ENCODE peak calls at places on chromosomes 11 and 22, in ten cellular contexts. One of them, this sample, is unnamed.

GRCh38 chr22:50201191-50202129 is 649 bp downstream of the SELENOO start:
- DNase-seq in SK-N-SH: no peak
- DNase-seq in adipocyte: peak; percentile 61
- DNase-seq in fibroblast of lung: peak; percentile 13
- DNase-seq in colonic mucosa: peak; percentile 45
- DNase-seq in neuronal stem cell: no peak
- DNase-seq in HepG2: peak; percentile 23
- DNase-seq in DND-41: peak; percentile 35
- DNase-seq in IMR-90: no peak
- DNase-seq in kidney: no peak
- DNase-seq in this sample: no peak

GRCh38 chr11:67272327-67273259 is 6.3 kb downstream of the GRK2 start:
- DNase-seq in SK-N-SH: no peak
- DNase-seq in adipocyte: no peak
- DNase-seq in fibroblast of lung: no peak
- DNase-seq in colonic mucosa: no peak
- DNase-seq in neuronal stem cell: no peak
- DNase-seq in HepG2: no peak
- DNase-seq in DND-41: peak; percentile 49
- DNase-seq in IMR-90: no peak
- DNase-seq in kidney: peak; percentile 72
- DNase-seq in this sample: no peak

GRCh38 chr11:131868769-131869482 is 498.5 kb downstream of the NTM start:
- DNase-seq in SK-N-SH: no peak
- DNase-seq in adipocyte: no peak
- DNase-seq in fibroblast of lung: no peak
- DNase-seq in colonic mucosa: no peak
- DNase-seq in neuronal stem cell: no peak
- DNase-seq in HepG2: no peak
- DNase-seq in DND-41: no peak
- DNase-seq in IMR-90: peak; percentile 41
- DNase-seq in kidney: no peak
- DNase-seq in this sample: no peak

GRCh38 chr11:41459602-41460405 is at the start of gene LRRC4C:
- DNase-seq in SK-N-SH: peak; percentile 9
- DNase-seq in adipocyte: no peak
- DNase-seq in fibroblast of lung: peak; percentile 25
- DNase-seq in colonic mucosa: no peak
- DNase-seq in neuronal stem cell: no peak
- DNase-seq in HepG2: no peak
- DNase-seq in DND-41: no peak
- DNase-seq in IMR-90: no peak
- DNase-seq in kidney: no peak
- DNase-seq in this sample: peak; percentile 3

GRCh38 chr11:134923441-134923840 is 511.4 kb upstream of the B3GAT1 start:
- DNase-seq in SK-N-SH: no peak
- DNase-seq in adipocyte: no peak
- DNase-seq in fibroblast of lung: no peak
- DNase-seq in colonic mucosa: no peak
- DNase-seq in neuronal stem cell: no peak
- DNase-seq in HepG2: no peak
- DNase-seq in DND-41: no peak
- DNase-seq in IMR-90: no peak
- DNase-seq in kidney: no peak
- DNase-seq in this sample: no peak

GRCh38 chr11:12410006-12410728 is 32.8 kb downstream of the PARVA start:
- DNase-seq in SK-N-SH: peak; percentile 30
- DNase-seq in adipocyte: no peak
- DNase-seq in fibroblast of lung: peak; percentile 68
- DNase-seq in colonic mucosa: no peak
- DNase-seq in neuronal stem cell: no peak
- DNase-seq in HepG2: no peak
- DNase-seq in DND-41: no peak
- DNase-seq in IMR-90: peak; percentile 51
- DNase-seq in kidney: peak; percentile 66
- DNase-seq in this sample: peak; percentile 30

GRCh38 chr11:33692013-33692504 is 8.6 kb downstream of the C11orf91 start:
- DNase-seq in SK-N-SH: no peak
- DNase-seq in adipocyte: peak; percentile 95
- DNase-seq in fibroblast of lung: peak; percentile 97
- DNase-seq in colonic mucosa: peak; percentile 76
- DNase-seq in neuronal stem cell: no peak
- DNase-seq in HepG2: peak; percentile 76
- DNase-seq in DND-41: no peak
- DNase-seq in IMR-90: peak; percentile 98
- DNase-seq in kidney: peak; percentile 86
- DNase-seq in this sample: peak; percentile 96

GRCh38 chr11:130476200-130476921 is 27.9 kb downstream of the ADAMTS15 start:
- DNase-seq in SK-N-SH: peak; percentile 10
- DNase-seq in adipocyte: no peak
- DNase-seq in fibroblast of lung: peak; percentile 50
- DNase-seq in colonic mucosa: peak; percentile 12
- DNase-seq in neuronal stem cell: no peak
- DNase-seq in HepG2: no peak
- DNase-seq in DND-41: no peak
- DNase-seq in IMR-90: peak; percentile 10
- DNase-seq in kidney: no peak
- DNase-seq in this sample: no peak

GRCh38 chr11:29448246-29448877 is 568.5 kb downstream of the KCNA4 start:
- DNase-seq in SK-N-SH: no peak
- DNase-seq in adipocyte: peak; percentile 56
- DNase-seq in fibroblast of lung: peak; percentile 18
- DNase-seq in colonic mucosa: no peak
- DNase-seq in neuronal stem cell: peak; percentile 23
- DNase-seq in HepG2: no peak
- DNase-seq in DND-41: no peak
- DNase-seq in IMR-90: peak; percentile 25
- DNase-seq in kidney: no peak
- DNase-seq in this sample: peak; percentile 27

GRCh38 chr22:44449683-44450425 is 48.2 kb downstream of the RTL6 start:
- DNase-seq in SK-N-SH: no peak
- DNase-seq in adipocyte: no peak
- DNase-seq in fibroblast of lung: no peak
- DNase-seq in colonic mucosa: no peak
- DNase-seq in neuronal stem cell: no peak
- DNase-seq in HepG2: no peak
- DNase-seq in DND-41: no peak
- DNase-seq in IMR-90: no peak
- DNase-seq in kidney: peak; percentile 46
- DNase-seq in this sample: no peak

DNA sequence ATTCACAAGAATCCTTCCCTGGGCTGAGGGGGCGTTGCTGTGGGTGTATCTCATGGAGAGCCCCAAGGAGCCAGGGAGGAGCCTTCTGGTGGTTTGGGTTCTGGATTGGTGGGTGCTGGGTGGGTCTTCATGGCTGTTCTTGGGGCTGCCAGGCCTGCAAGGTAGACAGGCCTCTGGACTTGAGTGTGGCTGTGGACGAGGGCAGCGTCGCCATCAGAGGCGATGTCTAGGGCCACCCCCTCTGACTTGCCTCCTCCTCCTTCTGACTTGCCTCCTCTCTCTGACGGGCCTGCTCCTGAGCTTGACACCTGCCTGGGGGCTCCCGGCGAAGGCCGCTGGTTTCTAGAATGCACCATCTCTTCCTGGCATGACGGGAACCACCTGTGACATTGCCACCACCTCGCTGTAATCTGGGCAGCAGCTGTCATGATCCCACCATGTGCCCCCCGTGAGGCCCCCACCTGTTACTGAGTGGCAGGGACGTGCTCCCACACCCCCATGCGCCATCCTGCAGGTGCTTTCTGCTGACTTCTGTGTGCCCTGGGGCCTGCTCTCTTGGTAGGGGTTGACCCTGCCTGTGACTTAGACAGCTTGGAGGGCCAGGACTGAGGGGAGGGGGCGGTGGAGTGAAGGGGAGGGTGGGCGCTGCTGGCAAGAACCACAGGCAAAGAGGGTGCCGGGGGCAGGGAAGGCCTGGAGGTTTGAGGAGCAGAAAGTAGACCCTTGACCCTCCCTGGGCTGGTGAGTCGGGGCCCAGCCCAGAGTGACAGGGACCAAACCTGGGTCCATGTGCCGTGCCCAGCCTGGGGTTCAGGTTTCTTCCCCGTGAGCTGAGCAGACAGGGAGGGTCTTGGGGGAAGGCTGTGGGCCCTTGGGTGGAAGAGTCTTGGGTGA is 17.5 kb downstream of the KCNQ1 start:
- DNase-seq in SK-N-SH: no peak
- DNase-seq in adipocyte: no peak
- DNase-seq in fibroblast of lung: no peak
- DNase-seq in colonic mucosa: no peak
- DNase-seq in neuronal stem cell: no peak
- DNase-seq in HepG2: no peak
- DNase-seq in DND-41: no peak
- DNase-seq in IMR-90: no peak
- DNase-seq in kidney: no peak
- DNase-seq in this sample: no peak
- H3K4me1 ChIP-seq in SK-N-SH: no peaks in the 10 kb centered on the region
- H3K4me1 ChIP-seq in adipocyte: no peaks in the 10 kb centered on the region
- H3K4me1 ChIP-seq in fibroblast of lung: no peaks in the 10 kb centered on the region
- H3K4me1 ChIP-seq in colonic mucosa: peaks cover 10% of the 10 kb centered on the region
- H3K4me1 ChIP-seq in neuronal stem cell: peaks cover 6% of the 10 kb centered on the region
- H3K4me1 ChIP-seq in HepG2: peaks cover 21% of the 10 kb centered on the region
- H3K4me1 ChIP-seq in DND-41: peaks cover 10% of the 10 kb centered on the region
- H3K4me1 ChIP-seq in IMR-90: no peaks in the 10 kb centered on the region
- H3K4me1 ChIP-seq in kidney: peaks cover 8% of the 10 kb centered on the region
- H3K4me1 ChIP-seq in this sample: peaks cover 5% of the 10 kb centered on the region

GRCh38 chr22:24437820-24438328 is 10.5 kb downstream of the ADORA2A start:
- DNase-seq in SK-N-SH: peak; percentile 60
- DNase-seq in adipocyte: peak; percentile 16
- DNase-seq in fibroblast of lung: no peak
- DNase-seq in colonic mucosa: no peak
- DNase-seq in neuronal stem cell: no peak
- DNase-seq in HepG2: no peak
- DNase-seq in DND-41: peak; percentile 78
- DNase-seq in IMR-90: no peak
- DNase-seq in kidney: peak; percentile 32
- DNase-seq in this sample: peak; percentile 63
- H3K9ac ChIP-seq in SK-N-SH: no peak overlapping the region
- H3K9ac ChIP-seq in adipocyte: no peak overlapping the region
- H3K9ac ChIP-seq in fibroblast of lung: no peak overlapping the region
- H3K9ac ChIP-seq in colonic mucosa: no peak overlapping the region
- H3K9ac ChIP-seq in neuronal stem cell: no peak overlapping the region
- H3K9ac ChIP-seq in HepG2: no peak overlapping the region
- H3K9ac ChIP-seq in DND-41: peak overlapping the region; percentile 41
- H3K9ac ChIP-seq in IMR-90: no peak overlapping the region
- H3K9ac ChIP-seq in kidney: no peak overlapping the region
- H3K9ac ChIP-seq in this sample: no peak overlapping the region

DNA sequence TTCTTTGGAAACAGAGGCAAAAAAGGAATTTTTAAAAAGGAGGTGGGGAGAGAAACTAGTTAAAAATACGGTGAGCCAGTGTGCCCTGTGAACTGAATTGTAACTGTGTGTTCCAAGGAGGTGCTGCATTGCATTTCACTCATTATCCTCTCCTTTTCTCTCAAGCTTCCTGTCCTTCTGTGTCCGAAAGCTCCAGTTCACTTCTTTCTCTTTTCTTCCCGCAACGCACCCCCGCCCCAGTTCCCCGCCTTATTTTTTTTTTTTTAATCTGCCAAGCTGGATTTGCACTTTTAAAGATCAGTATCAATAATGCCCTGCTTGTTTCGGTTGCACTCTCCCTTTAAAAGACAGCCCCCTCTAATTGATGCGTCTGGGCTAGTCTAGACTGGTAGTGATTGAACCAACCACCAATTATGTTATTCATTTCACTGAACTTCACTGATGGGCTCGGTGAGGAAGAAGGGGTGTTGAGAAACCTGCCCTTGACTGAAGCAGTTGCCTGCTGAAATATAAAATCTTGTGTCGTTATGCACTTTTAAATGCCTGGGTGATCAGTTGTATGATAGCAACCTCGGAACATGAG is 18.5 kb downstream of the BLID start:
- DNase-seq in SK-N-SH: peak; percentile 32
- DNase-seq in adipocyte: peak; percentile 72
- DNase-seq in fibroblast of lung: peak; percentile 76
- DNase-seq in colonic mucosa: no peak
- DNase-seq in neuronal stem cell: no peak
- DNase-seq in HepG2: no peak
- DNase-seq in DND-41: no peak
- DNase-seq in IMR-90: peak; percentile 47
- DNase-seq in kidney: no peak
- DNase-seq in this sample: no peak
- H3K4me1 ChIP-seq in SK-N-SH: peaks cover 26% of the 10 kb centered on the region
- H3K4me1 ChIP-seq in adipocyte: peaks cover 36% of the 10 kb centered on the region
- H3K4me1 ChIP-seq in fibroblast of lung: peaks cover 3% of the 10 kb centered on the region
- H3K4me1 ChIP-seq in colonic mucosa: no peaks in the 10 kb centered on the region
- H3K4me1 ChIP-seq in neuronal stem cell: peaks cover 4% of the 10 kb centered on the region
- H3K4me1 ChIP-seq in HepG2: no peaks in the 10 kb centered on the region
- H3K4me1 ChIP-seq in DND-41: no peaks in the 10 kb centered on the region
- H3K4me1 ChIP-seq in IMR-90: peaks cover 2% of the 10 kb centered on the region
- H3K4me1 ChIP-seq in kidney: no peaks in the 10 kb centered on the region
- H3K4me1 ChIP-seq in this sample: peaks cover 72% of the 10 kb centered on the region

GRCh38 chr11:96318850-96319249 is 24.1 kb downstream of the MAML2 start:
- DNase-seq in SK-N-SH: no peak
- DNase-seq in adipocyte: no peak
- DNase-seq in fibroblast of lung: no peak
- DNase-seq in colonic mucosa: no peak
- DNase-seq in neuronal stem cell: no peak
- DNase-seq in HepG2: no peak
- DNase-seq in DND-41: no peak
- DNase-seq in IMR-90: no peak
- DNase-seq in kidney: no peak
- DNase-seq in this sample: no peak

GRCh38 chr11:96316869-96317268 is 26.1 kb downstream of the MAML2 start:
- DNase-seq in SK-N-SH: no peak
- DNase-seq in adipocyte: peak; percentile 31
- DNase-seq in fibroblast of lung: no peak
- DNase-seq in colonic mucosa: no peak
- DNase-seq in neuronal stem cell: no peak
- DNase-seq in HepG2: no peak
- DNase-seq in DND-41: no peak
- DNase-seq in IMR-90: no peak
- DNase-seq in kidney: no peak
- DNase-seq in this sample: no peak

GRCh38 chr11:96317985-96318384 is 25.0 kb downstream of the MAML2 start:
- DNase-seq in SK-N-SH: no peak
- DNase-seq in adipocyte: no peak
- DNase-seq in fibroblast of lung: no peak
- DNase-seq in colonic mucosa: no peak
- DNase-seq in neuronal stem cell: no peak
- DNase-seq in HepG2: no peak
- DNase-seq in DND-41: no peak
- DNase-seq in IMR-90: no peak
- DNase-seq in kidney: no peak
- DNase-seq in this sample: no peak

GRCh38 chr11:96317576-96317975 is 25.4 kb downstream of the MAML2 start:
- DNase-seq in SK-N-SH: no peak
- DNase-seq in adipocyte: no peak
- DNase-seq in fibroblast of lung: no peak
- DNase-seq in colonic mucosa: no peak
- DNase-seq in neuronal stem cell: no peak
- DNase-seq in HepG2: no peak
- DNase-seq in DND-41: no peak
- DNase-seq in IMR-90: no peak
- DNase-seq in kidney: no peak
- DNase-seq in this sample: no peak

DNA sequence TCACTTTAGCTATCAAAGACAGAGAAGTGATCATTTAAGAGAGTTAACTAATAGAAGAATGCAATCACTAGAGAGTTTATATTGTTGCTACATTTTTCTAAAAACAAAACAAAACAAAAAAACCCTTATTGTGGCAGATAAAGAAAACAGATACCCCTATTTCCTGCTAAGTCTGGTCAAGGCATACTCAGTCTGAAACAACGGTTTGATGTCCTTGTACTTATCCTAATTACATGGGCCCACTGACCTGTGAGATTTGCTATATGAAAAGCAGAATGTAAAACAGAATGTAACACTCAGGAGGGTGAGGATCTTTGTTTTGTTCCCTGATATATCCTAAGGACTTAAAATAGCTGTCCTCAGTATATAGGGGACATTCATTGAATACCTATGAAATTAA is 24.6 kb downstream of the MAML2 start:
- DNase-seq in SK-N-SH: no peak
- DNase-seq in adipocyte: no peak
- DNase-seq in fibroblast of lung: no peak
- DNase-seq in colonic mucosa: no peak
- DNase-seq in neuronal stem cell: no peak
- DNase-seq in HepG2: no peak
- DNase-seq in DND-41: no peak
- DNase-seq in IMR-90: no peak
- DNase-seq in kidney: no peak
- DNase-seq in this sample: no peak
- H3K9ac ChIP-seq in SK-N-SH: no peak overlapping the region
- H3K9ac ChIP-seq in adipocyte: no peak overlapping the region
- H3K9ac ChIP-seq in fibroblast of lung: no peak overlapping the region
- H3K9ac ChIP-seq in colonic mucosa: no peak overlapping the region
- H3K9ac ChIP-seq in neuronal stem cell: no peak overlapping the region
- H3K9ac ChIP-seq in HepG2: no peak overlapping the region
- H3K9ac ChIP-seq in DND-41: no peak overlapping the region
- H3K9ac ChIP-seq in IMR-90: no peak overlapping the region
- H3K9ac ChIP-seq in kidney: no peak overlapping the region
- H3K9ac ChIP-seq in this sample: no peak overlapping the region